ENCODE peak calls at places on chromosomes 7 and 10, in ten cellular contexts. B is H9; D is transverse colon; F is left ventricle myocardium inferior; E is GM23248; K is thoracic aorta; Y is CD4-positive, alpha-beta T cell; U is colonic mucosa; J is Caco-2; M is esophagus squamous epithelium. P is an unnamed sample. For H3K9me3, the result is how much of the 10 kb centered on the place peaks cover.

GRCh38 chr10:123559066-123559822 is 106.9 kb upstream of the GPR26 start:
- DNase-seq in Y (peak), E (peak), B (peak), M (no peak), K (no peak), U (peak), J (peak), D (peak), F (peak), P (peak)

GRCh38 chr10:92822060-92822634 is 26.2 kb upstream of the EXOC6 start:
- DNase-seq in M (no peak), B (no peak), E (peak), Y (no peak), F (no peak), U (no peak), D (no peak), K (no peak), J (no peak), P (no peak)

GRCh38 chr10:116408716-116409115 is 18.9 kb upstream of the PNLIPRP3 start:
- DNase-seq in D (no peak), U (no peak), F (no peak), B (no peak), Y (no peak), J (no peak), M (no peak), K (no peak), E (no peak), P (no peak)

GRCh38 chr7:138863931-138864330 is 65.9 kb upstream of the ATP6V0A4 start:
- DNase-seq in K (no peak), D (no peak), F (no peak), Y (no peak), E (no peak), U (no peak), M (no peak), J (no peak), B (no peak), P (no peak)

GRCh38 chr10:15369642-15370211 is 1.4 kb downstream of the FAM171A1 start:
- DNase-seq in M (no peak), E (peak), B (peak), U (peak), Y (no peak), K (no peak), D (no peak), F (peak), J (peak), P (no peak)

GRCh38 chr7:122412886-122413285 is 108.3 kb upstream of the FEZF1 start:
- DNase-seq in F (no peak), D (no peak), K (no peak), B (no peak), E (peak), M (no peak), U (no peak), J (no peak), Y (no peak), P (no peak)

GRCh38 chr7:27586825-27587224 is 75.9 kb downstream of the HIBADH start:
- DNase-seq in B (peak), Y (no peak), U (peak), D (peak), F (no peak), K (no peak), J (no peak), E (no peak), M (no peak), P (no peak)

GRCh38 chr10:60989400-60989876 is 45.5 kb upstream of the RHOBTB1 start:
- DNase-seq in U (no peak), D (peak), B (no peak), F (no peak), M (no peak), Y (no peak), J (no peak), K (no peak), E (no peak), P (no peak)

GRCh38 chr10:96642973-96643372 is 56.2 kb upstream of the TM9SF3 start:
- DNase-seq in M (peak), D (peak), K (peak), B (peak), E (peak), Y (no peak), J (peak), U (peak), F (peak), P (peak)

GRCh38 chr7:71735961-71736556 is 604.1 kb downstream of the GALNT17 start:
- DNase-seq in K (no peak), M (no peak), F (no peak), U (peak), E (peak), B (peak), D (peak), J (peak), Y (peak), P (peak)

GRCh38 chr7:95501261-95501816 is 15.6 kb downstream of the ASB4 start:
- DNase-seq in E (no peak), J (no peak), D (no peak), M (no peak), U (no peak), K (no peak), Y (no peak), F (no peak), B (no peak), P (no peak)

DNA sequence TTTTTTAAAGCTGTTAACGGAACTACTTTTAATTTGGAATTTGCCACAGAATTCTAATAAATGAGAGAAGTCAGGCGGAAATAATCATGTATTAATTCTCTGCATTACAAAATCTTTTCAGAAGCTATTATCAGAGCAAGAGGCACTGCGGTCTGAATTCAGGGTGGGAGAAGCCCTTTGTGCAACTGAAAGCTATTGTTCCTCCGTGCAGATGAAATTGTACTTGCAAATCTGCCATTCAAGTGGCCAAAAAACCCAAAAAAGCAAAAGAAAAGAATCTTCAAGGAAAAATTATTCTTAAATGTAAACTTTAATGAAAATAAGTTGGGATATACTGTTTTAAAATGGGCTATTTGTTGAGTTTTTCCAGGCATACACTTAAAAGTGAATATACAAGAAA is 351.0 kb downstream of the DNAJB6 start:
- DNase-seq in F (no peak), Y (no peak), E (no peak), D (no peak), U (no peak), J (no peak), B (peak), K (no peak), M (no peak), P (no peak)
- H3K9me3 ChIP-seq in F (under half), Y (under half), E (under half), D (under half), U (under half), J (under half), B (under half), K (under half), M (under half), P (under half)

GRCh38 chr7:157754416-157754790 is 417.6 kb downstream of the DNAJB6 start:
- DNase-seq in U (no peak), F (no peak), E (no peak), J (no peak), K (no peak), M (no peak), Y (no peak), D (no peak), B (no peak), P (no peak)

GRCh38 chr7:157757211-157757610 is 420.4 kb downstream of the DNAJB6 start:
- DNase-seq in E (no peak), B (no peak), F (no peak), K (no peak), M (no peak), Y (no peak), U (no peak), J (no peak), D (no peak), P (no peak)

GRCh38 chr7:157757776-157758467 is 421.1 kb downstream of the DNAJB6 start:
- DNase-seq in E (no peak), J (no peak), U (no peak), M (no peak), B (peak), Y (no peak), F (no peak), K (no peak), D (no peak), P (no peak)

GRCh38 chr7:157753713-157754415 is 417.1 kb downstream of the DNAJB6 start:
- DNase-seq in U (no peak), J (no peak), E (no peak), D (no peak), Y (no peak), F (no peak), M (no peak), B (no peak), K (no peak), P (no peak)

DNA sequence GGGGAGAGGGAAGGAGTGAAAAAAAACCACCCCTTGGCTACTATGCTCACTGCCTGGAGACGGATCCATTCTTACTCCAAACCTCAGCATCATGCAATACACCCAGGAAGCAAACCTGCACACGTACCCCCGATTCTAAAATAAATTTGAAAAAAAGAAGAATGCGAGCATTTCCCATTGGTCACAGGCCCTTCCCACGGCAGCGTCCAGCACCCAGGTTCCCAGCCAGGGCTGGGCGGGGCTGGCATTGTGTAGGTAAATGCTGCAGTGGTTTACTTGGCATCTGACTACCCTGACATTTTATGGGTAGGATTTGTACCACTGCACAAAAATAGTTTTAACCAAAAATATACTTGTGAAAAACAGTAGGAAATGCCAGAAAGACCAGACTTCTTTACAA is 418.9 kb downstream of the DNAJB6 start:
- DNase-seq in F (no peak), J (no peak), U (no peak), B (no peak), E (no peak), D (no peak), K (no peak), Y (no peak), M (no peak), P (no peak)
- H3K9me3 ChIP-seq in F (under half), J (under half), U (under half), B (under half), E (under half), D (under half), K (under half), Y (under half), M (under half), P (under half)

DNA sequence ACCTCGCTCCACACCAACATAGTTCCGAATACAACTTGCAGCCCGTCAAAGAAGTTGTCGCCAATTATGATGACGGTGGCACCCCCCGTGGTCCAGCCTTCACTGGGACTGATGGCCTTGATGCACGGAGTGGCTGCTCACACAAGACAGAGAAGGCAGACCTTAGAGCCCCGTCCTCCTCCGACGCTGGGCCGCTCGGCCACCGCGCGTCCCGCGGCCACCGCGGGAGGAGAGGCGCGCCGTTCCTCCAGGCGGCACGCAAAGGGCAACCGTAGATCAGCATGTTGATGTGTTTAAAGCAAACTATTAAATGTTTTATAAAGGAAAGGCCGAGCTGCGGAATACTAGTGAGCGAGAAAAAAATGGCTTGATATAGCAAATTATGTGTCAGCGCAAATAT is 96.3 kb downstream of the EBF3 start:
- DNase-seq in M (no peak), K (no peak), U (no peak), F (no peak), D (no peak), J (no peak), B (no peak), Y (no peak), E (no peak), P (no peak)
- H3K9me3 ChIP-seq in M (under half), K (under half), U (under half), F (under half), D (under half), J (under half), B (under half), Y (under half), E (under half), P (under half)

DNA sequence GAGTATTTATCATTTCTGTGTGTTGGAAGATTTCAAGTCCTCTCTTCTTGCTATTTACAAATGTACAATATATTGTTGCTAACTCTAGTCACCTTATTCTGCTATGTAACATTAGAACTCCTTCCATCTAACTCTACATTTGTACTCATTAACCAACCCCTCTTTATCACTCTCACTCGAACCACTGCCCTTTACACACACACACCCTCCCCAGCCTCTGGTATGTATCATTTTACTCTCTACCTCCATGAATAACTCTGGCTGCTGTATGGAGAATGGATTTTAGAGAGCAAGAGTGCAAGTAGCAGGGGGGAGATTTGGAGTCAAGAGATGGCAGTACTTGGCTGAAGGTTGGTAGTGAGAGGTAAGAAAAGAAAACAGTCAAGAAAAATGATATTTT is 289.3 kb downstream of the NRG3 start:
- DNase-seq in U (no peak), F (no peak), D (no peak), E (no peak), K (no peak), M (no peak), B (no peak), Y (no peak), J (no peak), P (no peak)
- H3K9me3 ChIP-seq in U (under half), F (under half), D (under half), E (under half), K (under half), M (under half), B (under half), Y (under half), J (under half), P (under half)

GRCh38 chr7:40197527-40197926 is 62.7 kb downstream of the SUGCT start:
- DNase-seq in U (no peak), M (no peak), J (no peak), E (no peak), D (no peak), K (no peak), Y (no peak), F (no peak), B (no peak), P (no peak)

GRCh38 chr7:40194743-40195142 is 59.9 kb downstream of the SUGCT start:
- DNase-seq in U (no peak), J (no peak), M (no peak), F (no peak), B (no peak), D (no peak), K (no peak), E (peak), Y (no peak), P (no peak)

GRCh38 chr7:40186586-40186985 is 51.8 kb downstream of the SUGCT start:
- DNase-seq in U (no peak), B (peak), E (no peak), M (no peak), D (no peak), K (no peak), F (no peak), Y (no peak), J (no peak), P (no peak)

DNA sequence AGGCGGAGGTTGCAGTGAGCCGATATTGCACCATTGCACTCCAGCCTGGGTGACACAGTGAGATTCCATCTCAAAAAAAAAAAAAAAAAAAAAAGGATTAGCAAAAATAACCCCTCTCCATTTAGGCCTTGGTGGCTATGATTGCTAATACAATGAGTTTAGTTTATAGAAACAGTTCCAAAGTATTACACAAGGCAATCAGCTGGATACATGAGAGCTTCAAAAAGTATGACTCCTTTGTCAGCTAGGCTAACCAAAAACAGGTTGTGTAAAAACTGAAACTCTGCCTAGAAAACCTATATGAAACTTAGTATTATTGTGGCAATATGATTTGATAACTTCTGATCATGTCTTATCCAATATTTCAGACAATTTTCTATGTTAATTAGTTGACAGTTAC is 57.2 kb downstream of the SUGCT start:
- DNase-seq in B (no peak), D (no peak), E (peak), K (no peak), Y (no peak), M (no peak), U (no peak), J (no peak), F (no peak), P (no peak)
- H3K9me3 ChIP-seq in B (under half), D (under half), E (under half), K (under half), Y (under half), M (under half), U (under half), J (under half), F (under half), P (under half)

DNA sequence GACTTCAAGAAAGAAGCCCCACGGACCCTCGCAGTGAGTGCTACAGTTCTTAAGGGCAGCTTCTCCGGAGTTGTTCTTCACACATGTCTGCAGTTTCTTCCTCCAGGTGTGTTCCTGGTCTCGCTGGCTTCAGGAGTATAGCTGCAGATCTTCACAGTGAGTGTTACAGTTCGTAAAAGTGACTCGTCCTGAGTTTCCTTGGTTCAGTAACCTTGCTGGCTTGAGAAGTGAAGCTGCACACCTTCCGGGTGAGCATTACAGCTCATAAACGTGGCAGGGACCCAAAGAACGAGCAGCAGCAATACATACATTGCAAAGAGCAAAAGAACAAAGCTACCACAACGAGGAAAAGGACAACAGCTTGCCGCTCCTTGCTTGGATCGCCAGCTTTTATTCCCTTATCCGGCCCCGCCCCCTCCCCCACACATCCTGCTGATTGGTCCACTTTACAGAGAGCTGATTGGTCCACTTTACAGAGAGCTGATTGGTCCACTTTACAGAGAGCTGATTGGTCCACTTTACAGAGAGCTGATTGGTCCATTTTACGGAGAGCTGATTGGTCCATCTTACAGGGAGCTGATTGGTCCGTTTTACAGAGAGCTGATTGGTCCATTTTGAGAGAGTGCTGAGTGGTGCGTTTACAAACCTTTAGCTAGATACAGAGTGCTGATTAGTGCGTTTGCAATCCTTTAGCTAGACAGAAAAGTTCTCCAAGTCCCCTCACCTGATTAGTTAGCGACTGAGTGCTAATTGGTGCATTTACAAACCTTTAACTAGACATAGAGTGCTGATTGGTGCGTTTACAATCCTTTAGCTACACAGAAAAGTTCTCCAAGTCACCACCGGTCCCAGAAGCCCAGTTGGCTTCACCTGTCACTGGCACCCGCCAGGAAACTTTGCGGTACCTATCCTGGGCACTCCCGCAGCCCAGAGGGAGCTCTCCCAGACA is 165.3 kb downstream of the AGMO start:
- DNase-seq in Y (no peak), K (no peak), J (no peak), F (no peak), B (no peak), D (no peak), E (no peak), U (no peak), M (no peak), P (no peak)
- H3K9me3 ChIP-seq in Y (under half), K (under half), J (under half), F (under half), B (under half), D (under half), E (under half), U (under half), M (under half), P (under half)

GRCh38 chr7:158406364-158406763 is 181.3 kb downstream of the PTPRN2 start:
- DNase-seq in Y (no peak), J (no peak), F (no peak), U (no peak), D (no peak), E (no peak), B (no peak), M (no peak), K (no peak), P (no peak)
- H3K9me3 ChIP-seq in Y (under half), J (under half), F (under half), U (under half), D (under half), E (under half), B (under half), M (under half), K (under half), P (under half)

GRCh38 chr10:17410907-17411306 is 43.5 kb downstream of the ST8SIA6 start:
- DNase-seq in E (no peak), U (no peak), F (no peak), B (no peak), D (no peak), K (no peak), M (no peak), J (no peak), Y (no peak), P (no peak)
- H3K9me3 ChIP-seq in E (under half), U (under half), F (under half), B (under half), D (under half), K (under half), M (under half), J (under half), Y (under half), P (under half)